ENCODE peak calls at places on chromosomes 5 and 9, in ten cellular contexts. H, W, D, Z, I, K, O, V, Y and C are unnamed samples.

GRCh38 chr9:81636280-81636653 is 53.1 kb downstream of the TLE1 start:
- DNase-seq in H (no peak), W (no peak), D (no peak), Z (no peak), I (no peak), K (no peak), O (no peak), V (no peak), Y (no peak), C (no peak)

GRCh38 chr5:85604786-85605185 is 1013.0 kb upstream of the COX7C start:
- DNase-seq in H (no peak), W (no peak), D (no peak), Z (no peak), I (no peak), K (no peak), O (no peak), V (no peak), Y (no peak), C (no peak)

GRCh38 chr5:74205745-74206570 is 434.6 kb downstream of the ENC1 start:
- DNase-seq in H (no peak), W (no peak), D (no peak), Z (no peak), I (no peak), K (no peak), O (no peak), V (no peak), Y (no peak), C (no peak)

GRCh38 chr9:74557577-74557976 is 60.4 kb downstream of the RORB start:
- DNase-seq in H (no peak), W (no peak), D (no peak), Z (no peak), I (no peak), K (no peak), O (no peak), V (no peak), Y (no peak), C (no peak)

GRCh38 chr9:88996046-88997005 is 5.1 kb downstream of the S1PR3 start:
- DNase-seq in H (no peak), W (no peak), D (no peak), Z (no peak), I (no peak), K (no peak), O (no peak), V (no peak), Y (no peak), C (no peak)

GRCh38 chr5:133341915-133342710 is 270.2 kb downstream of the FSTL4 start:
- DNase-seq in H (no peak), W (no peak), D (peak), Z (no peak), I (no peak), K (no peak), O (no peak), V (no peak), Y (peak), C (no peak)

GRCh38 chr9:112711050-112711689 is 6.7 kb downstream of the INIP start:
- DNase-seq in H (no peak), W (no peak), D (no peak), Z (peak), I (no peak), K (no peak), O (peak), V (no peak), Y (peak), C (no peak)

GRCh38 chr9:19998823-19999455 is 210.1 kb upstream of the SLC24A2 start:
- DNase-seq in H (no peak), W (no peak), D (no peak), Z (no peak), I (no peak), K (no peak), O (peak), V (no peak), Y (no peak), C (no peak)

GRCh38 chr5:9356306-9356942 is 189.5 kb downstream of the SEMA5A start:
- DNase-seq in H (no peak), W (no peak), D (no peak), Z (no peak), I (no peak), K (no peak), O (no peak), V (no peak), Y (no peak), C (no peak)

GRCh38 chr5:169299651-169300467 is 1.1 kb downstream of the SLIT3 start:
- DNase-seq in H (no peak), W (no peak), D (no peak), Z (no peak), I (no peak), K (no peak), O (peak), V (no peak), Y (peak), C (peak)